ENCODE peak calls at places on chromosomes 2 and 18, in six cellular contexts. S is AG04449, O is prostate gland, G is right lobe of liver, C is AG04450, L is GM06990. P is an unnamed sample.

GRCh38 chr2:9152975-9153402 is 53.6 kb upstream of the ASAP2 start:
- DNase-seq in O (no peak), C (no peak), G (no peak), L (no peak), S (no peak), P (no peak)

GRCh38 chr18:28690100-28690499 is 513.2 kb upstream of the CDH2 start:
- DNase-seq in L (no peak), S (no peak), O (no peak), G (no peak), C (no peak), P (no peak)

GRCh38 chr2:2516386-2516785 is 185.3 kb upstream of the MYT1L start:
- DNase-seq in S (no peak), G (no peak), O (no peak), C (no peak), L (no peak), P (no peak)

GRCh38 chr2:19048593-19049264 is 309.7 kb downstream of the OSR1 start:
- DNase-seq in O (peak), C (no peak), G (peak), L (no peak), S (no peak), P (no peak)

GRCh38 chr2:174868916-174869315 is 104.6 kb upstream of the CHRNA1 start:
- DNase-seq in O (no peak), C (no peak), S (no peak), G (no peak), L (no peak), P (no peak)

GRCh38 chr2:11667866-11668637 is 1.9 kb downstream of the NTSR2 start:
- DNase-seq in S (no peak), O (no peak), L (no peak), G (no peak), C (no peak), P (no peak)

GRCh38 chr2:206423147-206423546 is 20.2 kb upstream of the ADAM23 start:
- DNase-seq in G (no peak), C (no peak), S (no peak), L (no peak), O (no peak), P (no peak)

GRCh38 chr18:48230459-48231113 is 178.6 kb downstream of the ZBTB7C start:
- DNase-seq in C (peak), O (peak), G (peak), S (no peak), L (no peak), P (no peak)

GRCh38 chr2:218125626-218126080 is at the start of gene CXCR2:
- DNase-seq in S (no peak), G (peak), C (no peak), O (peak), L (no peak), P (no peak)

GRCh38 chr2:143533846-143534245 is 404.6 kb downstream of the ARHGAP15 start:
- DNase-seq in C (no peak), L (no peak), S (no peak), O (no peak), G (no peak), P (no peak)

GRCh38 chr2:55175254-55176093 is 56.6 kb downstream of the CLHC1 start:
- DNase-seq in S (no peak), G (no peak), O (no peak), C (no peak), L (no peak), P (no peak)

GRCh38 chr2:69205076-69205475 is 182.0 kb downstream of the GFPT1 start:
- DNase-seq in C (no peak), G (no peak), L (no peak), O (no peak), S (no peak), P (no peak)

GRCh38 chr2:205197468-205198129 is 484.7 kb upstream of the NRP2 start:
- DNase-seq in C (no peak), S (no peak), O (no peak), L (no peak), G (no peak), P (peak)

DNA sequence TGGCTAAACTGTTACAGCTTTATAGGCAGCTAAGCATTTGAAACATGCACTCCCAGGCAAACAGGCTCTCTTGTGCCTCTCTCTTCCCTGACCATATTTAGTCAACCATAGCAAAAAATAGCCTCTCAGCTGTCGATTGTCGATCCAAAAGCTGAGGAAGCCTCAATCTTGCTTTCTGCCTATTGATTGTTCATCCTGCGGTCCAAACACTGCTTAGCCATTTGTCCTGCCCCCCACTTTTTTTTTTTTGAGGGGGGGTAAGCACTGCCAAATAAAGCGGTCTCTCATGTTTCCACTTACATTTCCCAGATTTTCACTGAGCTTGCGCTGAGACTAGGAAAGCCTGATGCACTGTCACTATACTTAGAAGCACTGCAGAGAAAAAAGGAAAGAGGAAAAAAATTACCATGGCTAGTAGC is 90.8 kb downstream of the MIB1 start:
- DNase-seq in C (peak), S (no peak), O (no peak), L (no peak), G (no peak), P (no peak)
- H3K4me3 ChIP-seq in C (no peak), S (no peak), O (no peak), L (no peak), G (no peak), P (no peak)

GRCh38 chr2:65382323-65382722 is 50.1 kb downstream of the SPRED2 start:
- DNase-seq in O (no peak), C (no peak), G (no peak), S (no peak), L (no peak), P (no peak)

GRCh38 chr2:65386340-65386739 is 46.1 kb downstream of the SPRED2 start:
- DNase-seq in S (no peak), C (no peak), L (no peak), O (no peak), G (no peak), P (no peak)

GRCh38 chr2:65381607-65382032 is 50.8 kb downstream of the SPRED2 start:
- DNase-seq in S (no peak), G (no peak), C (no peak), L (no peak), O (no peak), P (no peak)

GRCh38 chr2:65382776-65383357 is 49.5 kb downstream of the SPRED2 start:
- DNase-seq in G (peak), S (peak), O (peak), C (peak), L (peak), P (peak)

GRCh38 chr2:65383571-65384488 is 48.6 kb downstream of the SPRED2 start:
- DNase-seq in L (no peak), S (no peak), G (no peak), C (no peak), O (peak), P (no peak)
- H3K4me3 ChIP-seq in L (no peak), S (no peak), G (no peak), C (no peak), O (no peak), P (no peak)

GRCh38 chr18:936941-937340 is 32.3 kb downstream of the ADCYAP1 start:
- DNase-seq in O (no peak), C (no peak), L (no peak), G (no peak), S (no peak), P (no peak)

GRCh38 chr18:941331-941730 is 36.7 kb downstream of the ADCYAP1 start:
- DNase-seq in G (no peak), C (no peak), L (no peak), S (no peak), O (no peak), P (no peak)

GRCh38 chr18:934518-935123 is 29.9 kb downstream of the ADCYAP1 start:
- DNase-seq in G (no peak), S (no peak), L (no peak), O (no peak), C (no peak), P (no peak)

GRCh38 chr18:939958-940357 is 35.3 kb downstream of the ADCYAP1 start:
- DNase-seq in S (no peak), G (no peak), O (no peak), C (no peak), L (no peak), P (no peak)

DNA sequence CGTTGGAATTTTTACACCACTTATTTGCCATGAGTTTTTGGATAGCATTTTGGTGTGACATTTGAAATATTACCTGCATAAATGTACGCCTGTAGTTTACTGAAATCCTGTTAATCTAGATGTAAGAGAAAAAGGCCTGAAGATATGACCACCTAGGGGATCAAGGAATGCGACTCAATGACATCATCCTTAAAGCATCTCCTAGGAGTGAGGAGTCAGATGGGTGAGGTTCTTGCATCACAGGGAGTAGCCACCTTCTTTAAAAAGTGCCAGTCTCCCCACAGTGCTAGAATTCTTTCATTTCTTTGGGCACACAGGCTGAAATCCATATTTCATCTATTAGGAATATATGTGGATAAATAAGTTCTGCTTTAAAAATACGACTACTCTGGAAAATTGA is 34.5 kb downstream of the ADCYAP1 start:
- DNase-seq in O (no peak), G (no peak), C (no peak), S (no peak), L (no peak), P (no peak)
- H3K4me3 ChIP-seq in O (no peak), G (no peak), C (no peak), S (no peak), L (no peak), P (no peak)

DNA sequence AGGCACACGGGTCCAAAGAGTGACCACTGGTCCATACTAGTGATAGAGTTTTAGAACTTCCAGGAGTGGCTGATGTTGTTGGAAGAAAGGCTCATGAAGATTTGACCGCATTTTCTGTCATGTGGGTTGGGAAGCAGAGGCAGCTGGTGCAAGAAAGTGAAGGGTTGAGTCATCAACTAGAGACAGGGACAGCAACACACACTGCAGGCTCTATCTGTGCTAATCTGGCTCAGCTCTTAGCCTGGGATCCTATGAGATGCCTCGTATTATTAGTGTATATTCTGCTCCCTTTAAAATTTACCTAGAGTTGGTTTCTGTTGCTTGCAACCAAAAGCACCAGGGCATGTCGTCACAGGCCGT is 2.5 kb upstream of the SH3RF3 start:
- DNase-seq in G (no peak), L (no peak), C (peak), S (peak), O (no peak), P (no peak)
- H3K4me3 ChIP-seq in G (no peak), L (no peak), C (no peak), S (no peak), O (no peak), P (no peak)

GRCh38 chr2:70902067-70902442 is 33.6 kb upstream of the ATP6V1B1 start:
- DNase-seq in O (no peak), S (no peak), C (no peak), L (no peak), G (no peak), P (no peak)
- H3K4me3 ChIP-seq in O (no peak), S (peak), C (peak), L (no peak), G (no peak), P (no peak)

P was measured in CD4-positive, alpha-beta memory T cell.